ENCODE peak calls at places on chromosome 22, in seven cellular contexts. L is adrenal gland; H is OCI-LY7; S is Peyer's patch; O is CD4-positive, CD25-positive, alpha-beta regulatory T cell; R is cardiac fibroblast; F is activated naive CD4-positive, alpha-beta T cell treated with Interleukin-2 at 50 U/mL for 16 hours. G is an unnamed sample.

GRCh38 chr22:43273902-43274484 is 69.2 kb downstream of the SCUBE1 start:
- DNase-seq in L (peak; percentile 54), H (peak; percentile 55), S (peak; percentile 62), O (no peak), R (peak; percentile 67), F (peak; percentile 41), G (peak; percentile 83)

GRCh38 chr22:37334859-37335818 is 52.8 kb downstream of the CYTH4 start:
- DNase-seq in L (no peak), H (no peak), S (no peak), O (no peak), R (no peak), F (no peak), G (peak; percentile 35)

GRCh38 chr22:46351767-46352166 is 16.3 kb downstream of the TRMU start:
- DNase-seq in L (no peak), H (no peak), S (no peak), O (no peak), R (no peak), F (no peak), G (no peak)

GRCh38 chr22:32723632-32724031 is 77.9 kb upstream of the TIMP3 start:
- DNase-seq in L (peak; percentile 48), H (peak; percentile 27), S (peak; percentile 69), O (no peak), R (peak; percentile 93), F (peak; percentile 29), G (peak; percentile 87)

GRCh38 chr22:40620464-40621046 is 16.0 kb downstream of the MRTFA start:
- DNase-seq in L (no peak), H (no peak), S (no peak), O (no peak), R (no peak), F (no peak), G (no peak)

GRCh38 chr22:46547883-46548244 is 10.4 kb upstream of the CELSR1 start:
- DNase-seq in L (no peak), H (no peak), S (peak; percentile 71), O (no peak), R (peak; percentile 93), F (no peak), G (peak; percentile 92)

GRCh38 chr22:49016909-49017768 is 810.5 kb downstream of the BRD1 start:
- DNase-seq in L (peak; percentile 7), H (no peak), S (no peak), O (no peak), R (no peak), F (no peak), G (no peak)

GRCh38 chr22:36541831-36542391 is 12.9 kb upstream of the EIF3D start:
- DNase-seq in L (peak; percentile 65), H (no peak), S (no peak), O (no peak), R (peak; percentile 72), F (peak; percentile 47), G (peak; percentile 95)

GRCh38 chr22:32380991-32381390 is 23.3 kb downstream of the RFPL3 start:
- DNase-seq in L (no peak), H (no peak), S (no peak), O (no peak), R (no peak), F (no peak), G (no peak)